ENCODE peak calls at places on chromosomes 12 and 14, in five cellular contexts. T, Y, Q, S and K are unnamed samples.

GRCh38 chr12:66548338-66549049 is 130.4 kb downstream of the GRIP1 start:
- DNase-seq in Q (no peak), T (no peak), S (no peak), Y (no peak), K (no peak)

GRCh38 chr12:113086249-113087164 is 30.0 kb downstream of the DTX1 start:
- DNase-seq in Y (no peak), S (no peak), T (no peak), Q (no peak), K (no peak)

GRCh38 chr12:91127751-91128150 is 16.5 kb upstream of the LUM start:
- DNase-seq in T (no peak), Q (no peak), S (no peak), Y (no peak), K (no peak)

GRCh38 chr12:27237790-27238771 is 6.0 kb upstream of the STK38L start:
- DNase-seq in Y (no peak), T (no peak), S (no peak), Q (no peak), K (no peak)

GRCh38 chr14:105711841-105712460 is 185.6 kb downstream of the TMEM121 start:
- DNase-seq in Y (no peak), Q (no peak), S (no peak), T (no peak), K (no peak)

GRCh38 chr12:131387281-131388163 is 323.4 kb upstream of the SFSWAP start:
- DNase-seq in T (no peak), Q (no peak), Y (no peak), S (no peak), K (no peak)

GRCh38 chr14:103260629-103261124 is 73.4 kb upstream of the EIF5 start:
- DNase-seq in S (no peak), Q (peak), T (no peak), Y (peak), K (peak)

GRCh38 chr12:94973202-94973601 is 30.3 kb downstream of the NDUFA12 start:
- DNase-seq in Y (no peak), Q (no peak), T (peak), S (no peak), K (no peak)

GRCh38 chr12:95429172-95429510 is 44.8 kb upstream of the METAP2 start:
- DNase-seq in S (no peak), Y (no peak), T (no peak), Q (no peak), K (no peak)

GRCh38 chr14:57418999-57419398 is 28.6 kb downstream of the NAA30 start:
- DNase-seq in Q (no peak), Y (no peak), T (no peak), S (no peak), K (no peak)

GRCh38 chr14:73870525-73871235 is 16.0 kb upstream of the ZNF410 start:
- DNase-seq in S (no peak), Y (no peak), T (no peak), Q (no peak), K (no peak)

GRCh38 chr14:56874375-56874774 is 64.1 kb upstream of the OTX2 start:
- DNase-seq in Y (peak), Q (no peak), S (no peak), T (no peak), K (no peak)

GRCh38 chr12:56602239-56602638 is 27.9 kb downstream of the BAZ2A start:
- DNase-seq in T (no peak), Q (no peak), Y (no peak), S (no peak), K (no peak)

GRCh38 chr14:22026527-22026926 is 352.9 kb upstream of the OR4E1 start:
- DNase-seq in S (no peak), Q (no peak), T (no peak), Y (no peak), K (no peak)